ENCODE peak calls at places on chromosomes 11 and 22, in seven cellular contexts. One of them, this sample, is unnamed.
A peak's percentile ranks its signal among the peaks of the same experiment; 100 is the strongest.

GRCh38 chr22:19121631-19122142 is 525 bp downstream of the DGCR2 start:
- DNase-seq in mesendoderm: peak; percentile 59
- DNase-seq in IMR-90: peak; percentile 7
- DNase-seq in H9: peak; percentile 53
- DNase-seq in H1: peak; percentile 63
- DNase-seq in neuronal stem cell: peak; percentile 24
- DNase-seq in trophoblast cell: peak; percentile 44
- DNase-seq in this sample: no peak

GRCh38 chr11:78424334-78425270 is 7.0 kb upstream of the GAB2 start:
- DNase-seq in H9: no peak
- DNase-seq in trophoblast cell: no peak
- DNase-seq in H1: no peak
- DNase-seq in mesendoderm: no peak
- DNase-seq in neuronal stem cell: no peak
- DNase-seq in IMR-90: peak; percentile 73
- DNase-seq in this sample: peak; percentile 69

GRCh38 chr22:32764330-32765116 is 37.0 kb upstream of the TIMP3 start:
- DNase-seq in trophoblast cell: peak; percentile 64
- DNase-seq in IMR-90: peak; percentile 96
- DNase-seq in H9: no peak
- DNase-seq in H1: no peak
- DNase-seq in neuronal stem cell: no peak
- DNase-seq in mesendoderm: peak; percentile 79
- DNase-seq in this sample: peak; percentile 95

GRCh38 chr11:128725630-128726461 is 32.0 kb downstream of the FLI1 start:
- DNase-seq in trophoblast cell: no peak
- DNase-seq in IMR-90: peak; percentile 59
- DNase-seq in H1: no peak
- DNase-seq in mesendoderm: no peak
- DNase-seq in H9: no peak
- DNase-seq in neuronal stem cell: no peak
- DNase-seq in this sample: peak; percentile 68

GRCh38 chr11:119218141-119218878 is 12.2 kb downstream of the CBL start:
- DNase-seq in neuronal stem cell: no peak
- DNase-seq in trophoblast cell: peak; percentile 72
- DNase-seq in IMR-90: peak; percentile 99
- DNase-seq in mesendoderm: no peak
- DNase-seq in H9: no peak
- DNase-seq in H1: no peak
- DNase-seq in this sample: peak; percentile 88

GRCh38 chr11:88012456-88012855 is 162.8 kb downstream of the RAB38 start:
- DNase-seq in trophoblast cell: no peak
- DNase-seq in IMR-90: no peak
- DNase-seq in mesendoderm: no peak
- DNase-seq in H1: no peak
- DNase-seq in neuronal stem cell: no peak
- DNase-seq in H9: no peak
- DNase-seq in this sample: no peak

GRCh38 chr11:32113637-32114203 is 22.8 kb downstream of the RCN1 start:
- DNase-seq in H1: no peak
- DNase-seq in IMR-90: no peak
- DNase-seq in H9: no peak
- DNase-seq in trophoblast cell: no peak
- DNase-seq in mesendoderm: peak; percentile 18
- DNase-seq in neuronal stem cell: no peak
- DNase-seq in this sample: no peak

GRCh38 chr22:44659140-44659539 is 42.9 kb upstream of the PRR5 start:
- DNase-seq in mesendoderm: no peak
- DNase-seq in H1: no peak
- DNase-seq in IMR-90: no peak
- DNase-seq in neuronal stem cell: no peak
- DNase-seq in H9: peak; percentile 27
- DNase-seq in trophoblast cell: no peak
- DNase-seq in this sample: no peak

GRCh38 chr11:69674267-69674885 is 777 bp downstream of the LTO1 start:
- DNase-seq in neuronal stem cell: no peak
- DNase-seq in H9: no peak
- DNase-seq in IMR-90: peak; percentile 92
- DNase-seq in trophoblast cell: peak; percentile 61
- DNase-seq in H1: no peak
- DNase-seq in mesendoderm: no peak
- DNase-seq in this sample: peak; percentile 92

GRCh38 chr11:132904566-132904965 is 627.7 kb downstream of the OPCML start:
- DNase-seq in trophoblast cell: no peak
- DNase-seq in H9: no peak
- DNase-seq in H1: no peak
- DNase-seq in mesendoderm: no peak
- DNase-seq in neuronal stem cell: no peak
- DNase-seq in IMR-90: no peak
- DNase-seq in this sample: no peak

GRCh38 chr11:46338988-46339666 is 8.1 kb upstream of the DGKZ start:
- DNase-seq in H9: peak; percentile 96
- DNase-seq in IMR-90: no peak
- DNase-seq in trophoblast cell: peak; percentile 59
- DNase-seq in neuronal stem cell: no peak
- DNase-seq in mesendoderm: peak; percentile 94
- DNase-seq in H1: peak; percentile 87
- DNase-seq in this sample: peak; percentile 53

GRCh38 chr22:37633693-37634504 is 5.6 kb upstream of the SH3BP1 start:
- DNase-seq in H1: peak; percentile 70
- DNase-seq in H9: peak; percentile 86
- DNase-seq in mesendoderm: peak; percentile 72
- DNase-seq in IMR-90: peak; percentile 92
- DNase-seq in trophoblast cell: peak; percentile 54
- DNase-seq in neuronal stem cell: peak; percentile 61
- DNase-seq in this sample: peak; percentile 92

GRCh38 chr22:19844423-19845368 is 10.0 kb downstream of the GNB1L start:
- DNase-seq in H9: no peak
- DNase-seq in trophoblast cell: peak; percentile 28
- DNase-seq in H1: peak; percentile 48
- DNase-seq in mesendoderm: no peak
- DNase-seq in IMR-90: peak; percentile 40
- DNase-seq in neuronal stem cell: no peak
- DNase-seq in this sample: peak; percentile 13

GRCh38 chr11:35354644-35355043 is 64.7 kb downstream of the SLC1A2 start:
- DNase-seq in H9: no peak
- DNase-seq in mesendoderm: no peak
- DNase-seq in H1: no peak
- DNase-seq in neuronal stem cell: no peak
- DNase-seq in IMR-90: peak; percentile 38
- DNase-seq in trophoblast cell: no peak
- DNase-seq in this sample: no peak

GRCh38 chr22:25485626-25486545 is 78.6 kb upstream of the GRK3 start:
- DNase-seq in neuronal stem cell: no peak
- DNase-seq in mesendoderm: no peak
- DNase-seq in H1: no peak
- DNase-seq in trophoblast cell: no peak
- DNase-seq in IMR-90: peak; percentile 43
- DNase-seq in H9: no peak
- DNase-seq in this sample: no peak

GRCh38 chr11:79237111-79237510 is 203.7 kb downstream of the TENM4 start:
- DNase-seq in IMR-90: no peak
- DNase-seq in mesendoderm: no peak
- DNase-seq in trophoblast cell: peak; percentile 54
- DNase-seq in H9: no peak
- DNase-seq in H1: no peak
- DNase-seq in neuronal stem cell: no peak
- DNase-seq in this sample: no peak

GRCh38 chr22:48757581-48757980 is 1070.1 kb downstream of the BRD1 start:
- DNase-seq in H1: peak; percentile 43
- DNase-seq in H9: peak; percentile 13
- DNase-seq in neuronal stem cell: no peak
- DNase-seq in trophoblast cell: no peak
- DNase-seq in mesendoderm: no peak
- DNase-seq in IMR-90: no peak
- DNase-seq in this sample: no peak

GRCh38 chr11:12092714-12093113 is 17.7 kb upstream of the MICAL2 start:
- DNase-seq in H1: no peak
- DNase-seq in trophoblast cell: no peak
- DNase-seq in mesendoderm: peak; percentile 32
- DNase-seq in neuronal stem cell: no peak
- DNase-seq in IMR-90: no peak
- DNase-seq in H9: peak; percentile 39
- DNase-seq in this sample: no peak

GRCh38 chr22:30996462-30996861 is 27.4 kb downstream of the TUG1 start:
- DNase-seq in trophoblast cell: no peak
- DNase-seq in H1: no peak
- DNase-seq in neuronal stem cell: no peak
- DNase-seq in mesendoderm: no peak
- DNase-seq in H9: no peak
- DNase-seq in IMR-90: no peak
- DNase-seq in this sample: no peak

GRCh38 chr11:70552167-70552435 is 153.8 kb downstream of the CTTN start:
- DNase-seq in IMR-90: no peak
- DNase-seq in trophoblast cell: no peak
- DNase-seq in neuronal stem cell: no peak
- DNase-seq in H9: no peak
- DNase-seq in mesendoderm: no peak
- DNase-seq in H1: no peak
- DNase-seq in this sample: no peak

GRCh38 chr22:42817556-42817955 is 39.5 kb downstream of the ARFGAP3 start:
- DNase-seq in neuronal stem cell: no peak
- DNase-seq in mesendoderm: no peak
- DNase-seq in H1: no peak
- DNase-seq in H9: no peak
- DNase-seq in IMR-90: no peak
- DNase-seq in trophoblast cell: no peak
- DNase-seq in this sample: no peak

GRCh38 chr22:42500164-42500835 is 19.3 kb downstream of the RRP7A start:
- DNase-seq in trophoblast cell: peak; percentile 89
- DNase-seq in mesendoderm: peak; percentile 91
- DNase-seq in H9: peak; percentile 96
- DNase-seq in IMR-90: peak; percentile 35
- DNase-seq in H1: peak; percentile 98
- DNase-seq in neuronal stem cell: peak; percentile 65
- DNase-seq in this sample: peak; percentile 61

GRCh38 chr11:35944503-35945136 is 758 bp downstream of the LDLRAD3 start:
- DNase-seq in neuronal stem cell: no peak
- DNase-seq in trophoblast cell: no peak
- DNase-seq in IMR-90: no peak
- DNase-seq in mesendoderm: no peak
- DNase-seq in H1: no peak
- DNase-seq in H9: no peak
- DNase-seq in this sample: no peak

GRCh38 chr11:125170406-125171031 is 6.0 kb downstream of the PKNOX2 start:
- DNase-seq in H9: no peak
- DNase-seq in H1: no peak
- DNase-seq in IMR-90: peak; percentile 92
- DNase-seq in trophoblast cell: no peak
- DNase-seq in mesendoderm: peak; percentile 58
- DNase-seq in neuronal stem cell: no peak
- DNase-seq in this sample: peak; percentile 57

GRCh38 chr11:70124321-70125061 is 46.4 kb downstream of the ANO1 start:
- DNase-seq in H1: no peak
- DNase-seq in IMR-90: no peak
- DNase-seq in neuronal stem cell: no peak
- DNase-seq in trophoblast cell: no peak
- DNase-seq in H9: no peak
- DNase-seq in mesendoderm: no peak
- DNase-seq in this sample: no peak

GRCh38 chr11:122172352-122173073 is 56.5 kb upstream of the BLID start:
- DNase-seq in H9: no peak
- DNase-seq in IMR-90: peak; percentile 70
- DNase-seq in neuronal stem cell: no peak
- DNase-seq in mesendoderm: no peak
- DNase-seq in H1: no peak
- DNase-seq in trophoblast cell: no peak
- DNase-seq in this sample: peak; percentile 76

GRCh38 chr22:46017166-46017565 is 40.2 kb upstream of the WNT7B start:
- DNase-seq in trophoblast cell: no peak
- DNase-seq in mesendoderm: no peak
- DNase-seq in H9: no peak
- DNase-seq in neuronal stem cell: no peak
- DNase-seq in H1: no peak
- DNase-seq in IMR-90: peak; percentile 28
- DNase-seq in this sample: no peak

GRCh38 chr11:15665368-15665871 is 550.7 kb downstream of the INSC start:
- DNase-seq in H1: peak; percentile 4
- DNase-seq in H9: no peak
- DNase-seq in neuronal stem cell: no peak
- DNase-seq in trophoblast cell: peak; percentile 26
- DNase-seq in IMR-90: peak; percentile 72
- DNase-seq in mesendoderm: no peak
- DNase-seq in this sample: peak; percentile 92

GRCh38 chr22:32175751-32176644 is 16.9 kb upstream of the C22orf42 start:
- DNase-seq in neuronal stem cell: peak; percentile 44
- DNase-seq in mesendoderm: peak; percentile 57
- DNase-seq in H1: peak; percentile 80
- DNase-seq in IMR-90: no peak
- DNase-seq in trophoblast cell: no peak
- DNase-seq in H9: peak; percentile 69
- DNase-seq in this sample: no peak

DNA sequence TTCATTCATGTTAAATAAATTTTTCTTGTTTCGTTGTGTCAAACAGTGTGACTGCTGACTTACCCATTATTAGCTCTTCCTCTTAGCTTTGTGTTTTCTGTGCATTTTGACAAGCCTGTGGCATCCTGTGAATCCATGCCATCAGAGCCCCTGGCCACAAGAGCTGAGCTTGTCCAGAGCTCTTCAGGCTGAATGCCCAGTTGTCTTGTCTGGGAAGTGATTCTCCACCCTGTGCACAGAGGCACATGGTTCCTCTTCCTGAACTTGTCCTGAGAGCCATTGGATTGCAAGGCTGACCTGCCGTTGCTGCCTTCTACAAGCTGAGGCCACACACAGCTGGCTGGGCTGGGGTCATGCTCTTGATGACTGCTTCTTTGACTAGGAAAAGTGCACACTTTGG is 64.1 kb downstream of the PPP6R3 start:
- DNase-seq in IMR-90: no peak
- DNase-seq in H1: no peak
- DNase-seq in neuronal stem cell: no peak
- DNase-seq in trophoblast cell: no peak
- DNase-seq in mesendoderm: no peak
- DNase-seq in H9: no peak
- DNase-seq in this sample: no peak
- H3K23ac ChIP-seq in IMR-90: no peak overlapping the region
- H3K23ac ChIP-seq in H1: no peak overlapping the region
- H3K23ac ChIP-seq in neuronal stem cell: no peak overlapping the region
- H3K23ac ChIP-seq in trophoblast cell: no peak overlapping the region
- H3K23ac ChIP-seq in mesendoderm: no peak overlapping the region
- H3K23ac ChIP-seq in H9: no peak overlapping the region
- H3K23ac ChIP-seq in this sample: no peak overlapping the region

GRCh38 chr11:130435671-130436070 is 7.3 kb upstream of the ADAMTS8 start:
- DNase-seq in H9: no peak
- DNase-seq in IMR-90: peak; percentile 31
- DNase-seq in mesendoderm: no peak
- DNase-seq in neuronal stem cell: no peak
- DNase-seq in H1: no peak
- DNase-seq in trophoblast cell: peak; percentile 73
- DNase-seq in this sample: no peak
- H4K8ac ChIP-seq in H9: no peak overlapping the region
- H4K8ac ChIP-seq in IMR-90: peak overlapping the region; percentile 46
- H4K8ac ChIP-seq in mesendoderm: no peak overlapping the region
- H4K8ac ChIP-seq in neuronal stem cell: no peak overlapping the region
- H4K8ac ChIP-seq in H1: no peak overlapping the region
- H4K8ac ChIP-seq in trophoblast cell: no peak overlapping the region
- H4K8ac ChIP-seq in this sample: no peak overlapping the region

GRCh38 chr11:131192628-131193027 is 177.8 kb upstream of the NTM start:
- DNase-seq in mesendoderm: no peak
- DNase-seq in IMR-90: no peak
- DNase-seq in trophoblast cell: no peak
- DNase-seq in H1: no peak
- DNase-seq in neuronal stem cell: no peak
- DNase-seq in H9: no peak
- DNase-seq in this sample: no peak
- H3K23ac ChIP-seq in mesendoderm: no peak overlapping the region
- H3K23ac ChIP-seq in IMR-90: no peak overlapping the region
- H3K23ac ChIP-seq in trophoblast cell: no peak overlapping the region
- H3K23ac ChIP-seq in H1: no peak overlapping the region
- H3K23ac ChIP-seq in neuronal stem cell: no peak overlapping the region
- H3K23ac ChIP-seq in H9: no peak overlapping the region
- H3K23ac ChIP-seq in this sample: no peak overlapping the region

GRCh38 chr11:37333345-37333744 is 735.3 kb upstream of the RAG2 start:
- DNase-seq in mesendoderm: no peak
- DNase-seq in H9: no peak
- DNase-seq in IMR-90: no peak
- DNase-seq in neuronal stem cell: no peak
- DNase-seq in H1: no peak
- DNase-seq in trophoblast cell: no peak
- DNase-seq in this sample: no peak
- H4K8ac ChIP-seq in mesendoderm: no peak overlapping the region
- H4K8ac ChIP-seq in H9: no peak overlapping the region
- H4K8ac ChIP-seq in IMR-90: no peak overlapping the region
- H4K8ac ChIP-seq in neuronal stem cell: no peak overlapping the region
- H4K8ac ChIP-seq in H1: no peak overlapping the region
- H4K8ac ChIP-seq in trophoblast cell: no peak overlapping the region
- H4K8ac ChIP-seq in this sample: no peak overlapping the region